ENCODE peak calls at places on chromosome 15, in five cellular contexts. X, B, V, H and S are unnamed samples. For H3K9me3, the result is how much of the 10 kb centered on the place peaks cover.

GRCh38 chr15:82111918-82112317 is 66.1 kb upstream of the MEX3B start:
- DNase-seq in B (no peak), V (no peak), X (no peak), H (no peak), S (no peak)

GRCh38 chr15:88650556-88650955 is 11.7 kb downstream of the ISG20 start:
- DNase-seq in H (no peak), V (no peak), X (no peak), B (no peak), S (no peak)

GRCh38 chr15:81301815-81302399 is 22.0 kb downstream of the STARD5 start:
- DNase-seq in H (no peak), V (no peak), B (no peak), X (no peak), S (no peak)

GRCh38 chr15:32904448-32904847 is 186.6 kb downstream of the GREM1 start:
- DNase-seq in B (no peak), X (no peak), V (no peak), H (no peak), S (no peak)

GRCh38 chr15:36878745-36879262 is 221.5 kb downstream of the MEIS2 start:
- DNase-seq in V (no peak), X (no peak), B (peak), H (no peak), S (no peak)

GRCh38 chr15:46126581-46126980 is 491.8 kb downstream of the SQOR start:
- DNase-seq in B (no peak), H (no peak), V (no peak), X (no peak), S (no peak)

GRCh38 chr15:77029166-77030041 is 34.5 kb downstream of the PSTPIP1 start:
- DNase-seq in B (peak), X (no peak), V (no peak), H (no peak), S (no peak)

GRCh38 chr15:44101944-44102343 is 93.1 kb downstream of the FRMD5 start:
- DNase-seq in H (peak), B (no peak), X (peak), V (no peak), S (no peak)

GRCh38 chr15:26772588-26773484 is at the start of gene GABRB3:
- DNase-seq in B (peak), V (peak), X (no peak), H (peak), S (no peak)

GRCh38 chr15:43922021-43922420 is 95.2 kb downstream of the WDR76 start:
- DNase-seq in H (peak), X (no peak), V (no peak), B (no peak), S (no peak)

GRCh38 chr15:68173119-68173518 is 32.0 kb downstream of the CALML4 start:
- DNase-seq in B (no peak), H (no peak), V (no peak), X (no peak), S (no peak)

GRCh38 chr15:85825719-85826118 is 31.0 kb upstream of the KLHL25 start:
- DNase-seq in B (peak), H (no peak), V (no peak), X (no peak), S (no peak)

GRCh38 chr15:67762610-67763368 is 62.5 kb upstream of the SKOR1 start:
- DNase-seq in B (no peak), X (no peak), H (no peak), V (no peak), S (peak)

GRCh38 chr15:52128568-52128967 is 16.0 kb upstream of the BCL2L10 start:
- DNase-seq in V (no peak), B (no peak), H (no peak), X (no peak), S (no peak)

GRCh38 chr15:40949756-40950207 is 3.5 kb upstream of the CHAC1 start:
- DNase-seq in V (no peak), B (no peak), H (peak), X (peak), S (no peak)

GRCh38 chr15:64009241-64009640 is 37.0 kb downstream of the DAPK2 start:
- DNase-seq in X (no peak), V (peak), B (no peak), H (peak), S (no peak)

GRCh38 chr15:84668221-84668982 is 10.4 kb upstream of the NMB start:
- DNase-seq in B (no peak), V (no peak), H (no peak), X (no peak), S (no peak)

GRCh38 chr15:44435893-44436667 is 8.7 kb downstream of the CTDSPL2 start:
- DNase-seq in H (no peak), X (no peak), B (no peak), V (no peak), S (no peak)

GRCh38 chr15:74630284-74631086 is 14.8 kb downstream of the CLK3 start:
- DNase-seq in B (peak), X (no peak), H (no peak), V (no peak), S (no peak)

GRCh38 chr15:85831415-85832113 is 36.8 kb upstream of the KLHL25 start:
- DNase-seq in V (peak), H (peak), B (peak), X (peak), S (no peak)

GRCh38 chr15:65305776-65306175 is 1.3 kb downstream of the RNU5B-1 start:
- DNase-seq in H (no peak), X (no peak), V (no peak), B (no peak), S (no peak)

GRCh38 chr15:60591491-60592385 is 112.8 kb upstream of the ICE2 start:
- DNase-seq in H (peak), B (peak), V (peak), X (no peak), S (peak)
- TF ChIP-seq CTCF in H (no peak), B (peak), V (no peak), X (no peak), S (peak)

DNA sequence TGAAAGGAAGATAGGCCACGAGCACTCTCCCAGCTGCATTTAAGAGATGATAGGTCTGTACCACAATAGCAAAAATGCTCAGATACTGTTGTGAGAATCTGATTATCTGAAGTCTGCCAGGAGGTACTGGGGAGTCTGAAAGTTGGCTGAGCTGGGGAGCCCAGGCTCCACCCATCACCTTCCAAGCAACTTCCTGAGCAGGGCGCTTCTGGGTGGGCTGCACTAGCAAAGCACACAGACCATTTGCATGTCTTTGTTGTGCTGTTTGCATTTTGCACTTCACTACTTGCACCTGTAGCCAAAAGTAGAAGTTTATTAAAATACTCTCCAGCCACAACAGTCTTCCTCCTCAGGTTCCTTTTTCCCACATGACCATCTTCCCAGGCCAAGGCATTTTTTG is 133.2 kb downstream of the ALDH1A2 start:
- DNase-seq in B (no peak), V (no peak), X (no peak), H (no peak), S (no peak)
- H3K27ac ChIP-seq in B (no peak), V (no peak), X (no peak), H (no peak), S (no peak)

GRCh38 chr15:25089577-25089976 is 134.8 kb downstream of the SNRPN start:
- DNase-seq in X (no peak), H (no peak), V (no peak), B (peak), S (no peak)

GRCh38 chr15:25091421-25092158 is 136.8 kb downstream of the SNRPN start:
- DNase-seq in B (peak), X (no peak), V (no peak), H (no peak), S (no peak)

GRCh38 chr15:25090073-25090733 is 135.4 kb downstream of the SNRPN start:
- DNase-seq in B (peak), V (no peak), X (no peak), H (no peak), S (no peak)

GRCh38 chr15:25087137-25087536 is 132.3 kb downstream of the SNRPN start:
- DNase-seq in X (no peak), H (no peak), V (no peak), B (peak), S (no peak)

GRCh38 chr15:25088261-25088790 is 133.5 kb downstream of the SNRPN start:
- DNase-seq in V (no peak), X (no peak), B (peak), H (no peak), S (no peak)
- H3K9me3 ChIP-seq in V (under half), X (half or more), B (under half), H (under half), S (half or more)

GRCh38 chr15:59994855-59995557 is 9.1 kb upstream of the FOXB1 start:
- DNase-seq in X (no peak), B (peak), H (no peak), V (no peak), S (no peak)
- TF ChIP-seq CTCF in X (no peak), B (no peak), H (no peak), V (no peak), S (no peak)

DNA sequence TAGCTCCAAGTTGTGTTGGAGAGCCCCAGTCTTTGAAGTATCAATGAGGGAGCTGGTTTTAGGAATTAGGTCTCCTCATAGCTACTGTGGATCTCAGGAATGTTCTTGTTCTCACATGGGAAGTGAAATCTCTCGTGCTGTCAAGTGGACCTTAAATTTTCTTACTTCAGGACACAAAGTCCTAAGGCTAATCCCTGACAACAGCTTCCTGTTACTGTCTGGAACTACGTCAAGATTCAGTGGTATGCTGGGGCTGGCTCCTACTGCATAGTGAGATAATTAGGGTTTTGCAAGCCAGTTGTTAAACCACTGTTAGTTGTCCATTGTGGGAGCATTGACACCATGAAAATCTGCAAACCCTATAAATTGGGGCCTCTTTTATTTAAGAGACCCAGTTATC is 22.8 kb downstream of the MESP1 start:
- DNase-seq in B (no peak), H (peak), V (no peak), X (no peak), S (no peak)
- H3K27ac ChIP-seq in B (no peak), H (no peak), V (no peak), X (no peak), S (no peak)

GRCh38 chr15:60510006-60510405 is 31.1 kb upstream of the ICE2 start:
- DNase-seq in V (no peak), H (no peak), X (no peak), B (no peak), S (no peak)
- H3K9me3 ChIP-seq in V (under half), H (under half), X (under half), B (under half), S (under half)

DNA sequence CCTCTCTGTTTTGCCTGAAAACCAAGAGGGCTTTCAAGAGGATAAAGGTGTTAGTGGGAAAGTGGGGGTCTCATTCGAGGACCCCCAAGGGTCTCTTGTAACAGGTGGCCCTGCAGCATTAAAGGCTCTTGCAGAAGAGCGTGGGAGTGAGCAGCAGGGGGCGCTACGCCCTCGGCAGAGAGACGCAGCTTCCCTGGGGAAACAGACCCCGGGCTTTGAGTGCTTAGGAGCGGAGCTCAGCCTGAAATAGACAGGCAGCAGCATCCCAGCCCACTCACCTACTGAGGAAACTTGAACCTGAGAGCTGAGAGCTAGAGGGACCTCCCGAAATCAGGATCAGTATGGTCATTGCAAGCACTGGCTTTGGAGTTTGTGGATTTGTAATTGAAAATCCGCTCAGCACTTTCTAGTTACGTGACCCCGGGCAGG is 25.7 kb downstream of the RPLP1 start:
- DNase-seq in B (peak), V (peak), X (peak), H (peak), S (no peak)
- TF ChIP-seq CTCF in B (peak), V (peak), X (peak), H (peak), S (peak)

DNA sequence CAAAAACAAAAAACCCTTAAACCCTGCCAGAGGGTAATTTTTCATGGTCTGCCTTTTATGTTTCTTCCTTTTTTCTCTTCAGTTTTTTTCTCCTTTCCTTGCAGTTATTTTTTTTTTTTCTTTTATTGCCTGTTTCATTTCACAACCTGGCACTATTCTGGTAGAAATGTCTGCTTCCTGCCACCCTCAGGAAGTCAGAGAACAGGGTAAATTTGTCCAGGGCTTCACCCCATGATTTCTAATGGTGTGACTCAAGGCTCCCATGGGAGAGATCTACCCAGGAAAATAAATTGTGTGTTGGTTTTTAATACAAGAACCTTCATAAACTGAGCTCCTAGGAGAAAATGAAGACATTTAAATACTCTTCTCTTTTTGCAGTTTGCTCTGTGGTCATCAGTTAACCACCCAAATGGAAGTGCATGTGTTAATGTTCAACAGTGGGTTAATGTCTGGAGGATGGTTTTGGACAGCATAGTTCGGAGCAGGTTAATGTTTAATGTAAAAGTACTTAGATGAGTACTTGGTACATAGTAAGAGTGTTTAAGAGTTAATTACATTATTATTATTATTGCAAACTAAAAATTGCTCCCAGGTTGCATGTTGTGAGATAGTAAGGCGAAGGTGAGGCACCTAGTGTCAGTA is 45.9 kb downstream of the CGNL1 start:
- DNase-seq in X (peak), V (no peak), H (no peak), B (peak), S (no peak)
- H3K27ac ChIP-seq in X (no peak), V (no peak), H (peak), B (peak), S (no peak)

DNA sequence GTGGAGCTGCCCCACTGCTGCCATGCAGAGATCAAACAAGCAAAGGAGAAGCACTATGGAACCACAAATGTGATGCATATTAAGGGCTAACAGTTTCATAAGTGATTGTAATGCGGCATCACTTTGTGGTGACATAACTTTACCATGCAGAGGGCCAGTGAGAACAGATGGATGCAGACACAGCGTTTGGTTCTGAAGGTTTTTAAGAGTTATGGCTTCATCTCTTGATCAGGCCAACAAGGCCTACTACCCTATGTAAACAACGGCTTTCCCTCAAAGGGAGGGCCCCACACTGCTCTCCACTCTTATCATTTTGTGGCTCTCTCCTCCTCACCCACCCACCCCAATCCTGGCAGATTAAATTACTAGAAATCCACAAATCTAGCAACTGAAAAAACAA is 13.4 kb downstream of the NR2E3 start:
- DNase-seq in X (no peak), H (no peak), V (no peak), B (no peak), S (no peak)
- H3K9me3 ChIP-seq in X (under half), H (under half), V (under half), B (under half), S (under half)

DNA sequence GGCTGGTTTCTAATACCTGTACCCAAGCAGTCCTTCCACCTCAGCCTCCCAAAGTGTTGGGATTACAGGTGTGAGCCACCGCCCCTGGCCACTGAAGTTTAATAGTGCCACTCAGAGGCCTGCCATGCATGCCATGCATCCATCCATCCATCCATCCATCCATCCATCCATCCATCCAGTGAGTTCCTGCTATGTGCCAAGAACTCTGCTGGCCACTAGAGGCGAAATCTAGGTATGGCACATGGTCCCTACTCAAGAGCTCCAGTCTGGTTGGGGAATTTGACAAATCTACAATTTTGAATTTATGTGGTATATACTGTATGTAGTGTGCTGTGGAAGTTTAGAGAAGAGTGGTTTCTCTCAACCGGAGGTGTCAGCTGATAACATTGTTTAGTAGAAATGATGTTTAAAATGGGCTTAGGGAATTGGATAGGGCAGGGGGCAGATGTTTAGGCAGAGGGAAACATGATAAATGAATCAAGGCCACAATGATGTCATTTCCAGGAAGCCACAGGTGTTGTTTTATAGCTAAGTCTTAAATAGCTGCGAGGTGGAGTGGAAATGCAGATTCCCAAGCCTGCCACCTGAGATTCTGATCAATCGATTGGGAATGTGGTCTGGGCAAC is 384.4 kb upstream of the C2CD4B start:
- DNase-seq in B (peak), X (peak), V (no peak), H (peak), S (no peak)
- TF ChIP-seq CTCF in B (peak), X (peak), V (peak), H (peak), S (no peak)